ENCODE peak calls at places on chromosomes 6 and 20, in seven cellular contexts. M, U, F, O, I, Y and N are unnamed samples.

GRCh38 chr6:123127807-123128206 is 131.8 kb downstream of the CLVS2 start:
- DNase-seq in M (no peak), U (no peak), F (no peak), O (no peak), I (no peak), Y (no peak), N (no peak)

GRCh38 chr6:37615564-37616340 is 81.9 kb downstream of the MDGA1 start:
- DNase-seq in M (no peak), U (no peak), F (no peak), O (no peak), I (no peak), Y (no peak), N (no peak)

GRCh38 chr6:101069191-101069795 is 188.2 kb upstream of the ASCC3 start:
- DNase-seq in M (no peak), U (no peak), F (no peak), O (no peak), I (no peak), Y (no peak), N (no peak)

GRCh38 chr6:1144842-1145755 is 166.8 kb upstream of the FOXQ1 start:
- DNase-seq in M (no peak), U (no peak), F (no peak), O (no peak), I (no peak), Y (no peak), N (no peak)

GRCh38 chr6:9002833-9003232 is 567.5 kb upstream of the SLC35B3 start:
- DNase-seq in M (no peak), U (no peak), F (no peak), O (no peak), I (no peak), Y (no peak), N (no peak)

GRCh38 chr6:107787589-107787960 is 36.5 kb downstream of the SCML4 start:
- DNase-seq in M (no peak), U (no peak), F (no peak), O (no peak), I (no peak), Y (no peak), N (no peak)

GRCh38 chr6:156029296-156029985 is 573.8 kb upstream of the NOX3 start:
- DNase-seq in M (no peak), U (no peak), F (no peak), O (no peak), I (no peak), Y (no peak), N (no peak)

GRCh38 chr20:38692436-38693411 is 31.6 kb upstream of the SLC32A1 start:
- DNase-seq in M (peak), U (peak), F (no peak), O (no peak), I (peak), Y (peak), N (no peak)

GRCh38 chr6:10393544-10394225 is 21.2 kb downstream of the TFAP2A start:
- DNase-seq in M (no peak), U (no peak), F (no peak), O (no peak), I (no peak), Y (no peak), N (no peak)

GRCh38 chr6:125236536-125237327 is 65.0 kb downstream of the HDDC2 start:
- DNase-seq in M (no peak), U (no peak), F (no peak), O (no peak), I (no peak), Y (no peak), N (no peak)

GRCh38 chr6:38153946-38154345 is 334.4 kb downstream of the ZFAND3 start:
- DNase-seq in M (no peak), U (no peak), F (no peak), O (no peak), I (no peak), Y (no peak), N (no peak)

GRCh38 chr6:36336779-36337194 is at the start of gene BNIP5:
- DNase-seq in M (no peak), U (no peak), F (no peak), O (no peak), I (no peak), Y (no peak), N (no peak)

GRCh38 chr6:39999006-39999867 is 65.0 kb upstream of the MOCS1 start:
- DNase-seq in M (no peak), U (no peak), F (no peak), O (no peak), I (no peak), Y (no peak), N (no peak)

GRCh38 chr6:81894286-81894685 is 141.8 kb upstream of the TENT5A start:
- DNase-seq in M (no peak), U (no peak), F (no peak), O (no peak), I (no peak), Y (no peak), N (no peak)

GRCh38 chr20:1830240-1830639 is 65.0 kb upstream of the SIRPA start:
- DNase-seq in M (peak), U (no peak), F (no peak), O (no peak), I (peak), Y (no peak), N (no peak)